ENCODE peak calls at places on chromosomes 2 and 18, in five cellular contexts. H is pancreas, B is cardiac fibroblast, N is A673, T is AG10803. C is an unnamed sample.

GRCh38 chr18:34978533-34978893 is 62.7 kb upstream of the MAPRE2 start:
- DNase-seq in T (no peak), B (no peak), H (no peak), N (no peak), C (no peak)

GRCh38 chr2:173590278-173590811 is 235.7 kb downstream of the CDCA7 start:
- DNase-seq in N (peak), T (peak), B (peak), H (peak), C (no peak)

GRCh38 chr2:151363709-151364108 is 6.3 kb downstream of the TNFAIP6 start:
- DNase-seq in T (peak), H (no peak), B (peak), N (no peak), C (no peak)

GRCh38 chr2:37856101-37856751 is 68.9 kb upstream of the RMDN2 start:
- DNase-seq in H (no peak), T (no peak), N (no peak), B (no peak), C (no peak)

GRCh38 chr18:54004828-54005227 is 219.6 kb downstream of the MBD2 start:
- DNase-seq in T (peak), B (no peak), H (no peak), N (peak), C (no peak)

GRCh38 chr18:22279741-22280452 is 110.5 kb downstream of the GATA6 start:
- DNase-seq in B (peak), H (no peak), N (no peak), T (peak), C (no peak)

GRCh38 chr2:135248611-135249010 is 196.5 kb downstream of the RAB3GAP1 start:
- DNase-seq in T (no peak), B (no peak), H (no peak), N (no peak), C (no peak)

GRCh38 chr2:6073260-6074141 is 381.3 kb downstream of the SOX11 start:
- DNase-seq in N (no peak), B (no peak), T (no peak), H (no peak), C (no peak)

GRCh38 chr18:74742573-74742972 is 144.9 kb downstream of the ZNF407 start:
- DNase-seq in T (peak), N (no peak), H (no peak), B (no peak), C (no peak)

GRCh38 chr18:54671291-54671881 is 80.3 kb downstream of the DYNAP start:
- DNase-seq in N (peak), B (peak), T (peak), H (no peak), C (no peak)

GRCh38 chr2:30566675-30567074 is 119.6 kb downstream of the LCLAT1 start:
- DNase-seq in N (no peak), H (no peak), B (no peak), T (peak), C (no peak)

GRCh38 chr2:24909555-24910177 is 10.4 kb downstream of the ADCY3 start:
- DNase-seq in T (peak), N (no peak), B (no peak), H (no peak), C (no peak)

GRCh38 chr2:188892632-188893031 is 81.5 kb upstream of the COL3A1 start:
- DNase-seq in T (no peak), H (no peak), N (no peak), B (no peak), C (no peak)

GRCh38 chr18:79609841-79610281 is 69.7 kb upstream of the CTDP1 start:
- DNase-seq in N (no peak), T (no peak), H (no peak), B (no peak), C (peak)

GRCh38 chr2:228037915-228038314 is 143.6 kb downstream of the SPHKAP start:
- DNase-seq in H (no peak), N (no peak), T (no peak), B (no peak), C (no peak)

GRCh38 chr18:56028514-56028913 is 440.5 kb upstream of the TCF4 start:
- DNase-seq in N (no peak), T (peak), H (no peak), B (peak), C (no peak)

GRCh38 chr2:147439986-147440385 is 404.8 kb upstream of the ACVR2A start:
- DNase-seq in B (no peak), H (no peak), T (no peak), N (no peak), C (no peak)

GRCh38 chr2:109129356-109129920 is 433 bp downstream of the SH3RF3 start:
- DNase-seq in H (peak), T (peak), B (peak), N (no peak), C (no peak)

GRCh38 chr18:50038448-50038847 is 156.5 kb downstream of the MYO5B start:
- DNase-seq in H (no peak), T (no peak), N (peak), B (peak), C (no peak)

GRCh38 chr2:27977623-27978312 is 87.2 kb downstream of the BABAM2 start:
- DNase-seq in T (peak), H (no peak), B (peak), N (no peak), C (no peak)

GRCh38 chr2:31097962-31098361 is 40.3 kb downstream of the GALNT14 start:
- DNase-seq in B (no peak), T (no peak), N (no peak), H (no peak), C (no peak)

GRCh38 chr2:39686470-39686869 is 20.8 kb downstream of the TMEM178A start:
- DNase-seq in T (no peak), B (no peak), N (no peak), H (no peak), C (no peak)

GRCh38 chr18:57497372-57498294 is 62.5 kb downstream of the ONECUT2 start:
- DNase-seq in N (no peak), B (peak), T (peak), H (no peak), C (no peak)

GRCh38 chr2:35846-36245 is 10.5 kb downstream of the FAM110C start:
- DNase-seq in T (no peak), N (no peak), B (no peak), H (no peak), C (no peak)

GRCh38 chr2:36549063-36549662 is 48.8 kb downstream of the FEZ2 start:
- DNase-seq in N (no peak), H (no peak), T (no peak), B (peak), C (no peak)

GRCh38 chr18:70377857-70378701 is 89.2 kb downstream of the SOCS6 start:
- DNase-seq in T (no peak), N (no peak), B (no peak), H (no peak), C (no peak)

GRCh38 chr2:36357506-36358316 is 2.1 kb downstream of the CRIM1 start:
- DNase-seq in B (peak), N (peak), T (peak), H (no peak), C (peak)

GRCh38 chr2:127065299-127065931 is 41.5 kb downstream of the BIN1 start:
- DNase-seq in N (no peak), T (no peak), B (no peak), H (no peak), C (no peak)

GRCh38 chr2:113910110-113910717 is 20.3 kb downstream of the ACTR3 start:
- DNase-seq in N (no peak), H (no peak), B (peak), T (no peak), C (peak)

GRCh38 chr2:127425540-127426490 is 7.6 kb downstream of the PROC start:
- DNase-seq in T (no peak), B (no peak), H (no peak), N (no peak), C (no peak)

GRCh38 chr2:205769494-205769848 is 87.2 kb downstream of the NRP2 start:
- DNase-seq in N (peak), H (no peak), B (peak), T (peak), C (no peak)

GRCh38 chr2:8049851-8050571 is 631.8 kb upstream of the ID2 start:
- DNase-seq in H (no peak), B (no peak), N (no peak), T (no peak), C (no peak)

GRCh38 chr2:177784449-177784845 is 288.1 kb downstream of the PDE11A start:
- DNase-seq in B (peak), T (peak), N (no peak), H (no peak), C (no peak)

DNA sequence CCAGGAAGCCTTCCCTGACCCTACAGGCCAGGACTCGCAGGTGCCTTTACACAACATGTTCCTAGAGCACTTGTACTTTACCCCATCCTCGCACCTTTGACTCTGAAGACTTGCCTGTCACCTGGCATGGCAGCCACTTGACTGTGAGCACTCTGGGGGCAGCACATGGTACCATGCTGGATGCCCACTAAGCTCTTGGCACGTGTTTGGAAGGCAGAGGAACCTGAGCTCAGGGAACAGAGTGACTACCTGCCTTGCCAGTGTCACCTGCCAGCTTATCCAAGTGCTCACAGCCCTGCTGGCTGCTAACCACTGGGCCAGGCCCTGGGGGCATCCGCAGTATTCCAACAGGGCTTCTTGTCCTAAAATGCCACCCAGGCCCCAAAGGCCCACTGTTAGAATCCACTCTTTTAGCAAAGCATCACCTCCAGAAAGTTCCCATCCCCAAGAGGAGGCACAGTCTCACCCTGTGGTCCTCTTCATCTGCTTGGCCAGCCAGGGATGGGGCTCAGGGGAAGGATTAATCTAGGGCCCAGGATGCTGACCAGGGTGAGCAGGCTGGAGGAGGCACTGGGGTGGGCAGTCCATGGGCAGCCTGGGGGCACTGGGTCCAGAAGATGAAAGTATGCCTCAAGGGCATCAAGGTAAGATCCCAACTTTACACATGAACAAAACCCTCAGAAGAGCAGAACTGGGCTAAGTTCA is 57.0 kb downstream of the ZBTB7C start:
- DNase-seq in B (no peak), H (no peak), T (no peak), N (no peak), C (no peak)
- H3K4me3 ChIP-seq in B (no peak), H (no peak), T (no peak), N (no peak), C (no peak)

GRCh38 chr2:160375037-160375436 is 118.6 kb downstream of the RBMS1 start:
- DNase-seq in N (no peak), T (peak), B (peak), H (no peak), C (no peak)
- H3K4me3 ChIP-seq in N (peak), T (no peak), B (peak), H (no peak), C (no peak)

GRCh38 chr2:2252179-2252578 is 78.9 kb downstream of the MYT1L start:
- DNase-seq in B (no peak), H (no peak), T (no peak), N (no peak), C (no peak)

GRCh38 chr2:2256011-2256410 is 75.1 kb downstream of the MYT1L start:
- DNase-seq in B (no peak), T (no peak), H (no peak), N (no peak), C (no peak)

GRCh38 chr2:2253139-2254016 is 77.7 kb downstream of the MYT1L start:
- DNase-seq in N (no peak), B (no peak), T (no peak), H (no peak), C (no peak)

GRCh38 chr2:2251255-2251654 is 79.8 kb downstream of the MYT1L start:
- DNase-seq in B (no peak), T (no peak), H (no peak), N (no peak), C (no peak)

GRCh38 chr2:2254206-2254605 is 76.9 kb downstream of the MYT1L start:
- DNase-seq in N (no peak), T (no peak), H (no peak), B (no peak), C (no peak)
- H3K4me3 ChIP-seq in N (no peak), T (no peak), H (no peak), B (no peak), C (no peak)

GRCh38 chr2:203019142-203019541 is 4.5 kb downstream of the NBEAL1 start:
- DNase-seq in B (no peak), H (no peak), T (no peak), N (no peak), C (no peak)

GRCh38 chr2:203018181-203018580 is 3.5 kb downstream of the NBEAL1 start:
- DNase-seq in H (no peak), N (no peak), B (no peak), T (peak), C (no peak)

GRCh38 chr2:203021986-203022385 is 7.3 kb downstream of the NBEAL1 start:
- DNase-seq in B (no peak), T (no peak), H (no peak), N (no peak), C (no peak)

GRCh38 chr2:203025592-203025991 is 10.9 kb downstream of the NBEAL1 start:
- DNase-seq in T (no peak), B (no peak), H (no peak), N (no peak), C (no peak)

GRCh38 chr2:203022751-203023150 is 8.1 kb downstream of the NBEAL1 start:
- DNase-seq in H (no peak), N (no peak), B (peak), T (peak), C (no peak)
- H3K4me3 ChIP-seq in H (no peak), N (no peak), B (no peak), T (no peak), C (no peak)

GRCh38 chr2:168243061-168243460 is 4.3 kb downstream of the STK39 start:
- DNase-seq in B (no peak), T (no peak), N (no peak), H (no peak), C (no peak)
- H3K4me3 ChIP-seq in B (no peak), T (no peak), N (no peak), H (no peak), C (no peak)

GRCh38 chr2:102337012-102337411 is 18.6 kb upstream of the IL18R1 start:
- DNase-seq in B (peak), H (no peak), T (peak), N (no peak), C (no peak)
- H3K4me3 ChIP-seq in B (peak), H (no peak), T (no peak), N (no peak), C (no peak)

GRCh38 chr18:10559566-10560456 is 34.0 kb downstream of the NAPG start:
- DNase-seq in T (no peak), N (peak), H (peak), B (no peak), C (no peak)

GRCh38 chr18:10558967-10559298 is 33.1 kb downstream of the NAPG start:
- DNase-seq in N (no peak), B (no peak), H (no peak), T (no peak), C (no peak)

GRCh38 chr18:10562773-10563160 is 36.9 kb downstream of the NAPG start:
- DNase-seq in T (peak), H (no peak), N (no peak), B (no peak), C (no peak)

GRCh38 chr18:10558243-10558966 is 32.6 kb downstream of the NAPG start:
- DNase-seq in B (no peak), T (no peak), H (no peak), N (no peak), C (no peak)

DNA sequence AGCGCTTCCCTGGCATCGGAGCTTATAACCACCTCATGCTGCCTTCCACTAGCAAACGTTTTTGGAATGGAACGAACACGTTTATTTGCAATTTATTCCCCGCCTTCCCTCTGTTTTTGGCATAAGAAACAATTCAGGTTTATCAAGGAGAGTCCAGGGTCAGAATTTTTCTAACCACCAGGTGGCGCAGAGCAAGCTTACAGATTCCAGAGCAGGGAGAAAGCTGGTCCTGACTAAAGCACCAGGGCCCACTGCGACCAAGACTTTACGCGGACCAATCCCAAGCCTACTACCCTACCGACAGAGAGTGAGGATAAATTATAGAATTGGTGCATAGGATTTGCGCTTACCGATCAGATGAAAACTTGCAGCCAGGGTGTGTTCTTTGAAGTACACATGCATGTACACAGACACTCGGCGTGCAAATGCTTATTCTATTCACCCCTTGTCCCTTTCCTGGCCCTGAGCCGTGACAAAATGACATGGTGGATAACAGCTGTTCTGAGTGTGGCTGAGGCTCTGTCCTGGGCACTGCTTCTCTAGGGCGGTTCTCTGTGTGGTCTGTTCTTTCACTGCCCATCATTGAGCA is 34.7 kb downstream of the NAPG start:
- DNase-seq in H (peak), B (peak), T (peak), N (peak), C (peak)
- H3K4me3 ChIP-seq in H (no peak), B (peak), T (peak), N (peak), C (no peak)

GRCh38 chr2:196163285-196163684 is 8.1 kb downstream of the STK17B start:
- DNase-seq in B (no peak), H (no peak), T (no peak), N (no peak), C (no peak)
- H3K4me3 ChIP-seq in B (no peak), H (no peak), T (no peak), N (no peak), C (no peak)

GRCh38 chr2:232350804-232351685 is 27.5 kb upstream of the ALPP start:
- DNase-seq in H (no peak), B (no peak), T (no peak), N (no peak), C (no peak)
- H3K4me3 ChIP-seq in H (no peak), B (no peak), T (no peak), N (no peak), C (no peak)

DNA sequence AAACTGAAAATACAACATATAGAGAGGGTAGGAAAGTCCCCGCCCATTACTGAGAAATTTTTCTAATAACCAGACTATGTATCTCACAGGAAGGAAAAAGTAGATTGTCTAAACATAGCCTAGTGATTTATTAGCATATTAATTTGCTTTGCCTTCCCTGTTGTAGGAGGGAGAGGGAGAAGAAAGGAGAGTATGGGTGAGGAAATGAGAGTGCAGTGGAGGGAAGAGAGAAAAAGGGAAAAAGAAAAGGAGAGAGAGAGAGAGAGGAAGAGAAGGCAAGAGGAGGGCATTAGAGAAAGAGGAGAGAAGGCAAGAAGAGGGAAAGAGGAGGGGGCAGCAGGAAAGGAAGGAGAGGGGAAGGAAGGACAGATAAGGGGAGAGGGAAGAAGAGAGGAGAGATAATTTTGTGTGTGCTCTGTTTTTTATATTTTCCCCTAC is 3.6 kb upstream of the KYNU start:
- DNase-seq in B (no peak), H (no peak), T (no peak), N (no peak), C (no peak)
- H3K4me3 ChIP-seq in B (no peak), H (no peak), T (no peak), N (no peak), C (no peak)

C was measured in Peyer's patch.